ENCODE peak calls at places on chromosomes 16 and 17, in six cellular contexts. One of them, this sample, is unnamed. For H3K9me3, the result is how much of the 10 kb centered on the place peaks cover.

GRCh38 chr16:81647527-81647926 is 131.6 kb upstream of the PLCG2 start:
- DNase-seq in testis: no peak
- DNase-seq in mammary epithelial cell: peak
- DNase-seq in colonic mucosa: no peak
- DNase-seq in esophagus squamous epithelium: no peak
- DNase-seq in A549: peak
- DNase-seq in this sample: peak

GRCh38 chr17:65688307-65688706 is 126.9 kb upstream of the AXIN2 start:
- DNase-seq in testis: no peak
- DNase-seq in mammary epithelial cell: no peak
- DNase-seq in colonic mucosa: no peak
- DNase-seq in esophagus squamous epithelium: no peak
- DNase-seq in A549: no peak
- DNase-seq in this sample: no peak

GRCh38 chr16:11797957-11798299 is 870 bp upstream of the ZC3H7A start:
- DNase-seq in testis: no peak
- DNase-seq in mammary epithelial cell: no peak
- DNase-seq in colonic mucosa: peak
- DNase-seq in esophagus squamous epithelium: no peak
- DNase-seq in A549: peak
- DNase-seq in this sample: peak

GRCh38 chr16:23537390-23537789 is 19.8 kb downstream of the EARS2 start:
- DNase-seq in testis: no peak
- DNase-seq in mammary epithelial cell: no peak
- DNase-seq in colonic mucosa: no peak
- DNase-seq in esophagus squamous epithelium: no peak
- DNase-seq in A549: no peak
- DNase-seq in this sample: no peak

GRCh38 chr16:57863434-57864160 is 61.3 kb upstream of the KIFC3 start:
- DNase-seq in testis: peak
- DNase-seq in mammary epithelial cell: peak
- DNase-seq in colonic mucosa: peak
- DNase-seq in esophagus squamous epithelium: no peak
- DNase-seq in A549: peak
- DNase-seq in this sample: peak

GRCh38 chr16:30622455-30623032 is 12.4 kb upstream of the ZNF689 start:
- DNase-seq in testis: no peak
- DNase-seq in mammary epithelial cell: no peak
- DNase-seq in colonic mucosa: no peak
- DNase-seq in esophagus squamous epithelium: no peak
- DNase-seq in A549: no peak
- DNase-seq in this sample: no peak

GRCh38 chr16:11601425-11601824 is 14.7 kb upstream of the LITAF start:
- DNase-seq in testis: no peak
- DNase-seq in mammary epithelial cell: no peak
- DNase-seq in colonic mucosa: no peak
- DNase-seq in esophagus squamous epithelium: no peak
- DNase-seq in A549: no peak
- DNase-seq in this sample: no peak

GRCh38 chr16:11792404-11793260 is 4.4 kb downstream of the ZC3H7A start:
- DNase-seq in testis: no peak
- DNase-seq in mammary epithelial cell: no peak
- DNase-seq in colonic mucosa: peak
- DNase-seq in esophagus squamous epithelium: no peak
- DNase-seq in A549: no peak
- DNase-seq in this sample: peak

GRCh38 chr16:48613061-48613957 is 3.3 kb upstream of the N4BP1 start:
- DNase-seq in testis: no peak
- DNase-seq in mammary epithelial cell: peak
- DNase-seq in colonic mucosa: peak
- DNase-seq in esophagus squamous epithelium: no peak
- DNase-seq in A549: peak
- DNase-seq in this sample: peak

GRCh38 chr17:28959471-28959871 is 8.2 kb upstream of the PHF12 start:
- DNase-seq in testis: no peak
- DNase-seq in mammary epithelial cell: no peak
- DNase-seq in colonic mucosa: no peak
- DNase-seq in esophagus squamous epithelium: no peak
- DNase-seq in A549: no peak
- DNase-seq in this sample: no peak

GRCh38 chr17:75402038-75402437 is 3.4 kb downstream of the GRB2 start:
- DNase-seq in testis: no peak
- DNase-seq in mammary epithelial cell: no peak
- DNase-seq in colonic mucosa: no peak
- DNase-seq in esophagus squamous epithelium: no peak
- DNase-seq in A549: no peak
- DNase-seq in this sample: no peak

GRCh38 chr16:57260294-57260929 is 15.4 kb downstream of the ARL2BP start:
- DNase-seq in testis: peak
- DNase-seq in mammary epithelial cell: peak
- DNase-seq in colonic mucosa: no peak
- DNase-seq in esophagus squamous epithelium: no peak
- DNase-seq in A549: no peak
- DNase-seq in this sample: no peak

GRCh38 chr16:7324306-7324705 is 8.3 kb upstream of the RBFOX1 start:
- DNase-seq in testis: no peak
- DNase-seq in mammary epithelial cell: no peak
- DNase-seq in colonic mucosa: no peak
- DNase-seq in esophagus squamous epithelium: no peak
- DNase-seq in A549: no peak
- DNase-seq in this sample: no peak

GRCh38 chr17:31524926-31525800 is 133.7 kb downstream of the RAB11FIP4 start:
- DNase-seq in testis: peak
- DNase-seq in mammary epithelial cell: peak
- DNase-seq in colonic mucosa: peak
- DNase-seq in esophagus squamous epithelium: peak
- DNase-seq in A549: peak
- DNase-seq in this sample: peak

GRCh38 chr16:5012887-5013286 is 20.8 kb downstream of the NAGPA start:
- DNase-seq in testis: no peak
- DNase-seq in mammary epithelial cell: no peak
- DNase-seq in colonic mucosa: no peak
- DNase-seq in esophagus squamous epithelium: no peak
- DNase-seq in A549: no peak
- DNase-seq in this sample: no peak

DNA sequence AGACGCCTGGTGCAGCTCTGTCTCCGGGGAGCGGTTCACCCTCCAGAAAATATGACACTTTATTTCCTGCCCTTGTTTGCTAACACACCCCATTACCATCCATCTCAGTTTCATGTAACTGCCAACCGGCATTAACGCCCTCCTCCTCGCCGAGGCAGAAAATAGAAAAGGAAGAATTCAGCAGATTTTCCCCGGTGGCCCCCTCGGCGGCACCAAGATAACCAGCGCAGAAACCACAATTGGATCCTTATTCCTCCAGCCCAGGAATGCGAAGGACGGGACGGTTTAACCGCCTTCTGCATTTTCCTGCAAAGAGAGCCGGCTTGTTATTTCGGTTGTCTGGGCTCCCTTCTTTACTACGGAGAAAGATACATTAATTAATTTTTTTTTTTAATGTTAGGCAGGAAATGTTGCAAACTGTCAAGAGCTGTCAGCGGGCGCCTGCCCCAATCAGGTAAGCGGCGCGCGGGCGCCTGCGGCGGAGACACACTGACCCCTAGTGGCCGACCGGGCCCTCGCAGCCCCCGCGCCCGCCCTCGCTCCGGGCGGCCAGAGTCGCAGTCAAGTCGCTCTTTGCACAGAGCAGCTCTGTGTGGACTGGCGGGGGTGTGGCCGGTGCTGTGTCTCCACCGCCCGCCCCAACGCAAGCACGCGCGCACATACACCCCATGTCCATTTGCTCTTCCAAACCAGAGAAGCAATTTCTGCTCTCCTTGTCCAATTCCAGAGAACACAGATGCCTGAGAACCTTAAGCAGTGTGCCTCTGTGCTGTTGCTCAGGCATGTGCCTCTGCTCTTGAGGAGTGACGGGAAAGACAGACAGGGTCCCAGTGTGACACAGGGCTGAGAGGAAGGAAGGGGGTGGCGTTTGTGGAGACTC is 53.6 kb downstream of the C17orf67 start:
- DNase-seq in testis: peak
- DNase-seq in mammary epithelial cell: peak
- DNase-seq in colonic mucosa: peak
- DNase-seq in esophagus squamous epithelium: no peak
- DNase-seq in A549: peak
- DNase-seq in this sample: peak
- H3K4me3 ChIP-seq in testis: peak
- H3K4me3 ChIP-seq in mammary epithelial cell: no peak
- H3K4me3 ChIP-seq in colonic mucosa: peak
- H3K4me3 ChIP-seq in esophagus squamous epithelium: peak
- H3K4me3 ChIP-seq in A549: peak
- H3K4me3 ChIP-seq in this sample: peak

DNA sequence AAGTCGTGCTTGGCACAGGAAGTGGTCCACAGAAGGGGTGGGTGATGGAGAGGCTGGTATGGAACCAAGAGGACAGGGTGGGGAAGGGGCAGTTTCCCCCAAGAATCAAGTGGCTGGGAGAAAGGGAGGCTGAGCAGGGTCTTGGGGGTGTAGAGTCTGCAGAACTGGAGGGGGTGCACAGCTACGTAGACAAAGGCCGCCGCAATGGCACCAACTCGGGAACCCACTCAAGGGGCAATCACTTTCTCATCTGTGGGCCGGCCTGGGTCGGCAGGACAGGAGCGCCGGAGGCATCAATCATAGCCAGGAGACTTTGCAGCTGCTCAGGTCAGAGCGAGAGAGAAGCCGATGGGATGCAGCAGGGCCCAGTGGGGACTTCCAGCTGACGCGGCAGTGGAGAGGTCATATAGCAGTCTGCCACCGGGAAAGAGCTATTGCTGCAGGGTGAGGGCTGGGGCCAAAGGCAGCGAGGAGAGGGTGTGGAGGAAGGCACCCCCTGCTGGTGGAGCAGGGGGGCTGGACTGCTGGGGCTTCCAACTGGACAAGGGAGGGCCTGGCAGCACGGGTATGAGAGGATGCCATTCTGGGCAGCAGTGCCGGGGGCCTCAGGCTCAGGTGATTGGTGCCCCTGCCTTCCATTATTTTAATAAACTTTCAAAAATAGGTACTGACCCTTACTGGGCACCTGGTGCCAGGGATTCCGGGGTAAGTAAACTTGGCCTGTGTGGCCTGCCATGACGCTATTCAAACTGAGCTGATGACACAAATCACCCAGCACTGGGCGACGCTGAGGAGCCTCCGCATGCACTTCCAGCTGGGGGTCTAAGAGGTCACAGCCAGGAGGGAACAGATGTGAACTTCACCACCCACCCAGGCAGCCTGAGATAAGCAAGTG is 52.5 kb upstream of the MTSS2 start:
- DNase-seq in testis: no peak
- DNase-seq in mammary epithelial cell: peak
- DNase-seq in colonic mucosa: no peak
- DNase-seq in esophagus squamous epithelium: no peak
- DNase-seq in A549: peak
- DNase-seq in this sample: peak
- H3K9me3 ChIP-seq in testis: under half
- H3K9me3 ChIP-seq in mammary epithelial cell: under half
- H3K9me3 ChIP-seq in colonic mucosa: under half
- H3K9me3 ChIP-seq in esophagus squamous epithelium: under half
- H3K9me3 ChIP-seq in A549: under half
- H3K9me3 ChIP-seq in this sample: under half

DNA sequence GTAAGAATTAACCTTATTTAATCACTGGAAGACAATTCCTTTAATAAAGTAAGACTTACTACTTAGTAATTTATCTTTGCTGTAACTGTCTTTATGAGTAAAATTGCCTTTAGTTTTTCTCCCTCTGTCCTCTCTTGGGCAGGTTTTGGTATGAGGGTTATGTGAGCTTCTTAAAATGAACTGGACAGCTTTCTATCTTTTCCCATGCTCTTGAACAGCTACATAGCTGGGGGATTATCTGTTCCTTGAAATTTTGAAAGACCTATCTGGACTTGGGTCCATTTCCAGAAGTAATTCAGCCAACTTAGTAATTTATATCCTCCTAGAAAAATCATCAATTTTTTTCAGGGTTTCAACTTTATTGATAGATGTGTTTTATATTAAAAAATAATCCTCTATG is 3.6 kb upstream of the MYH1 start:
- DNase-seq in testis: no peak
- DNase-seq in mammary epithelial cell: no peak
- DNase-seq in colonic mucosa: no peak
- DNase-seq in esophagus squamous epithelium: no peak
- DNase-seq in A549: no peak
- DNase-seq in this sample: no peak
- H3K4me3 ChIP-seq in testis: no peak
- H3K4me3 ChIP-seq in mammary epithelial cell: no peak
- H3K4me3 ChIP-seq in colonic mucosa: no peak
- H3K4me3 ChIP-seq in esophagus squamous epithelium: no peak
- H3K4me3 ChIP-seq in A549: no peak
- H3K4me3 ChIP-seq in this sample: no peak

GRCh38 chr17:83186226-83186625 is 106.8 kb downstream of the METRNL start:
- DNase-seq in testis: no peak
- DNase-seq in mammary epithelial cell: no peak
- DNase-seq in colonic mucosa: peak
- DNase-seq in esophagus squamous epithelium: no peak
- DNase-seq in A549: no peak
- DNase-seq in this sample: no peak
- H3K9me3 ChIP-seq in testis: under half
- H3K9me3 ChIP-seq in mammary epithelial cell: under half
- H3K9me3 ChIP-seq in colonic mucosa: under half
- H3K9me3 ChIP-seq in esophagus squamous epithelium: under half
- H3K9me3 ChIP-seq in A549: under half
- H3K9me3 ChIP-seq in this sample: under half

GRCh38 chr17:8153550-8153956 is 1.3 kb upstream of the PER1 start:
- DNase-seq in testis: peak
- DNase-seq in mammary epithelial cell: peak
- DNase-seq in colonic mucosa: peak
- DNase-seq in esophagus squamous epithelium: no peak
- DNase-seq in A549: peak
- DNase-seq in this sample: peak

GRCh38 chr17:8151641-8152111 is 528 bp downstream of the PER1 start:
- DNase-seq in testis: peak
- DNase-seq in mammary epithelial cell: peak
- DNase-seq in colonic mucosa: peak
- DNase-seq in esophagus squamous epithelium: no peak
- DNase-seq in A549: no peak
- DNase-seq in this sample: peak

GRCh38 chr17:8153957-8154607 is 1.9 kb upstream of the PER1 start:
- DNase-seq in testis: peak
- DNase-seq in mammary epithelial cell: peak
- DNase-seq in colonic mucosa: peak
- DNase-seq in esophagus squamous epithelium: peak
- DNase-seq in A549: peak
- DNase-seq in this sample: peak

GRCh38 chr17:8152112-8152775 is at the start of gene PER1:
- DNase-seq in testis: peak
- DNase-seq in mammary epithelial cell: peak
- DNase-seq in colonic mucosa: peak
- DNase-seq in esophagus squamous epithelium: peak
- DNase-seq in A549: peak
- DNase-seq in this sample: peak

DNA sequence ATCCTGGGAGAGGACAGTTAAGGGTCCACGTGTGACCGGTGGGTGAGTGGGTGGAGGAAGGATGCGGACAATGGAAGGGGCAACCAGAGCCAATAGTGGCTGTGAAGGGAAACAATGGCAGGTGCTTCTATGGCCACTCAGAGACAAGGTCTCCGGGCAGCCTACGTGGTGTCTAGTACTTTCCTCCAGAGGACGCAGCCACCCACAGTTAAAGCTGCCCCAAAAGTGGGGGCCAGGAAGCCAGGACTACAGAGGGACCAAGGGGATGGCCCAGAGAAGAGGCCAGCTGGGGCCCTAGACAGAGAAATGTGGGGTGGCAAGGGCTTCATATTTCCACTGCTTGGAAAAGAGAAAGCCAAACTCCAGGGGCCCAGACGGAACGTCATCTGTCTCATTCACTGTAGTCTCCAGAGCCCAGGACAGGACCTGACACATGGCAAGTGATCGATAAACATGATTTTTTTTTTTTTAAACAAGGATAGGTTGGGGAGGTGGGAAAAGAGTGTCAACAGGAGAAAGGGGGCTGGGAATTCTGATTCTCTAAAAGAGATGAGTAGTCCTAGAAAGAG is 861 bp upstream of the PER1 start:
- DNase-seq in testis: no peak
- DNase-seq in mammary epithelial cell: no peak
- DNase-seq in colonic mucosa: no peak
- DNase-seq in esophagus squamous epithelium: no peak
- DNase-seq in A549: no peak
- DNase-seq in this sample: no peak
- H3K4me3 ChIP-seq in testis: peak
- H3K4me3 ChIP-seq in mammary epithelial cell: peak
- H3K4me3 ChIP-seq in colonic mucosa: no peak
- H3K4me3 ChIP-seq in esophagus squamous epithelium: peak
- H3K4me3 ChIP-seq in A549: peak
- H3K4me3 ChIP-seq in this sample: no peak